ENCODE peak calls at places on chromosomes 16 and 17, in four cellular contexts. One of them, this sample, is unnamed.

GRCh38 chr16:84423416-84423837 is 55.1 kb downstream of the ATP2C2 start:
- DNase-seq in posterior vena cava: peak
- DNase-seq in EL: peak
- DNase-seq in PC-3: peak
- DNase-seq in this sample: peak

GRCh38 chr16:85513180-85513579 is 99.9 kb upstream of the GSE1 start:
- DNase-seq in posterior vena cava: no peak
- DNase-seq in EL: no peak
- DNase-seq in PC-3: no peak
- DNase-seq in this sample: no peak

GRCh38 chr16:13956635-13957196 is 36.8 kb downstream of the ERCC4 start:
- DNase-seq in posterior vena cava: no peak
- DNase-seq in EL: no peak
- DNase-seq in PC-3: no peak
- DNase-seq in this sample: no peak

GRCh38 chr16:27704252-27704651 is 154.3 kb downstream of the KATNIP start:
- DNase-seq in posterior vena cava: no peak
- DNase-seq in EL: no peak
- DNase-seq in PC-3: no peak
- DNase-seq in this sample: no peak

GRCh38 chr16:81737885-81738536 is 41.1 kb upstream of the PLCG2 start:
- DNase-seq in posterior vena cava: peak
- DNase-seq in EL: peak
- DNase-seq in PC-3: peak
- DNase-seq in this sample: peak

GRCh38 chr17:31880311-31880710 is 21.2 kb downstream of the UTP6 start:
- DNase-seq in posterior vena cava: no peak
- DNase-seq in EL: no peak
- DNase-seq in PC-3: no peak
- DNase-seq in this sample: no peak

GRCh38 chr16:71258371-71258770 is 27.8 kb upstream of the HYDIN start:
- DNase-seq in posterior vena cava: no peak
- DNase-seq in EL: no peak
- DNase-seq in PC-3: no peak
- DNase-seq in this sample: no peak

GRCh38 chr16:77297996-77298637 is 98.9 kb downstream of the SYCE1L start:
- DNase-seq in posterior vena cava: no peak
- DNase-seq in EL: peak
- DNase-seq in PC-3: peak
- DNase-seq in this sample: peak

GRCh38 chr17:41418116-41418860 is 6.1 kb downstream of the KRT37 start:
- DNase-seq in posterior vena cava: no peak
- DNase-seq in EL: no peak
- DNase-seq in PC-3: peak
- DNase-seq in this sample: no peak

GRCh38 chr16:83439412-83439811 is 368.4 kb upstream of the HSBP1 start:
- DNase-seq in posterior vena cava: no peak
- DNase-seq in EL: no peak
- DNase-seq in PC-3: no peak
- DNase-seq in this sample: no peak

GRCh38 chr16:57970971-57971370 is at the start of gene CNGB1:
- DNase-seq in posterior vena cava: no peak
- DNase-seq in EL: no peak
- DNase-seq in PC-3: no peak
- DNase-seq in this sample: no peak

GRCh38 chr17:45703348-45703747 is 80.8 kb upstream of the CRHR1 start:
- DNase-seq in posterior vena cava: peak
- DNase-seq in EL: no peak
- DNase-seq in PC-3: peak
- DNase-seq in this sample: no peak

GRCh38 chr17:15036238-15036637 is 228.9 kb downstream of the PMP22 start:
- DNase-seq in posterior vena cava: no peak
- DNase-seq in EL: no peak
- DNase-seq in PC-3: no peak
- DNase-seq in this sample: no peak

GRCh38 chr17:50863931-50864330 is 2.2 kb downstream of the TOB1 start:
- DNase-seq in posterior vena cava: no peak
- DNase-seq in EL: no peak
- DNase-seq in PC-3: no peak
- DNase-seq in this sample: no peak

GRCh38 chr16:19754644-19755036 is 36.6 kb downstream of the IQCK start:
- DNase-seq in posterior vena cava: no peak
- DNase-seq in EL: no peak
- DNase-seq in PC-3: no peak
- DNase-seq in this sample: no peak

GRCh38 chr17:48860034-48860433 is 29.2 kb downstream of the CALCOCO2 start:
- DNase-seq in posterior vena cava: no peak
- DNase-seq in EL: no peak
- DNase-seq in PC-3: no peak
- DNase-seq in this sample: no peak

This sample was measured in iris pigment epithelial cell.